ENCODE peak calls at places on chromosomes 16 and 17, in ten cellular contexts. G is GM12864, E is cardiac fibroblast, T is AG10803, I is mesenchymal stem cell, N is A549, X is Peyer's patch, C is fibroblast of pulmonary artery, A is A673, Y is heart right ventricle. M is an unnamed sample.

GRCh38 chr16:80084614-80085013 is 456.2 kb upstream of the DYNLRB2 start:
- DNase-seq in G (no peak), E (peak; percentile 68), T (peak; percentile 55), I (peak; percentile 64), N (peak; percentile 46), X (no peak), C (peak; percentile 29), A (peak; percentile 7), Y (peak; percentile 10), M (peak; percentile 29)

GRCh38 chr16:930511-930910 is 40.3 kb downstream of the LMF1 start:
- DNase-seq in G (no peak), E (no peak), T (no peak), I (no peak), N (no peak), X (no peak), C (no peak), A (no peak), Y (no peak), M (no peak)

GRCh38 chr17:15261063-15261817 is 3.9 kb downstream of the PMP22 start:
- DNase-seq in G (no peak), E (peak; percentile 65), T (peak; percentile 57), I (peak; percentile 80), N (peak; percentile 87), X (no peak), C (peak; percentile 67), A (peak; percentile 39), Y (peak; percentile 66), M (no peak)

GRCh38 chr16:30382398-30383015 is at the start of gene SEPTIN1:
- DNase-seq in G (no peak), E (no peak), T (no peak), I (no peak), N (no peak), X (peak; percentile 88), C (no peak), A (no peak), Y (no peak), M (no peak)

GRCh38 chr17:37488009-37488604 is 1.6 kb upstream of the DUSP14 start:
- DNase-seq in G (no peak), E (peak; percentile 96), T (peak; percentile 98), I (peak; percentile 99), N (peak; percentile 97), X (no peak), C (peak; percentile 96), A (peak; percentile 64), Y (no peak), M (no peak)

GRCh38 chr17:29115906-29116651 is 64.1 kb downstream of the MYO18A start:
- DNase-seq in G (no peak), E (peak; percentile 67), T (peak; percentile 46), I (peak; percentile 69), N (peak; percentile 87), X (no peak), C (peak; percentile 58), A (peak; percentile 88), Y (no peak), M (no peak)

GRCh38 chr16:27476240-27476639 is 73.5 kb downstream of the GTF3C1 start:
- DNase-seq in G (no peak), E (no peak), T (no peak), I (no peak), N (no peak), X (no peak), C (no peak), A (no peak), Y (no peak), M (no peak)

GRCh38 chr16:20300312-20301097 is 26.8 kb downstream of the GP2 start:
- DNase-seq in G (peak; percentile 19), E (peak; percentile 64), T (peak; percentile 41), I (peak; percentile 18), N (peak; percentile 62), X (no peak), C (peak; percentile 62), A (peak; percentile 68), Y (no peak), M (no peak)

GRCh38 chr17:66985338-66985737 is 20.8 kb downstream of the CACNG4 start:
- DNase-seq in G (peak; percentile 16), E (no peak), T (no peak), I (no peak), N (no peak), X (no peak), C (no peak), A (no peak), Y (no peak), M (no peak)

GRCh38 chr17:82334204-82334621 is 647 bp upstream of the SECTM1 start:
- DNase-seq in G (no peak), E (no peak), T (no peak), I (no peak), N (no peak), X (no peak), C (no peak), A (no peak), Y (no peak), M (no peak)

DNA sequence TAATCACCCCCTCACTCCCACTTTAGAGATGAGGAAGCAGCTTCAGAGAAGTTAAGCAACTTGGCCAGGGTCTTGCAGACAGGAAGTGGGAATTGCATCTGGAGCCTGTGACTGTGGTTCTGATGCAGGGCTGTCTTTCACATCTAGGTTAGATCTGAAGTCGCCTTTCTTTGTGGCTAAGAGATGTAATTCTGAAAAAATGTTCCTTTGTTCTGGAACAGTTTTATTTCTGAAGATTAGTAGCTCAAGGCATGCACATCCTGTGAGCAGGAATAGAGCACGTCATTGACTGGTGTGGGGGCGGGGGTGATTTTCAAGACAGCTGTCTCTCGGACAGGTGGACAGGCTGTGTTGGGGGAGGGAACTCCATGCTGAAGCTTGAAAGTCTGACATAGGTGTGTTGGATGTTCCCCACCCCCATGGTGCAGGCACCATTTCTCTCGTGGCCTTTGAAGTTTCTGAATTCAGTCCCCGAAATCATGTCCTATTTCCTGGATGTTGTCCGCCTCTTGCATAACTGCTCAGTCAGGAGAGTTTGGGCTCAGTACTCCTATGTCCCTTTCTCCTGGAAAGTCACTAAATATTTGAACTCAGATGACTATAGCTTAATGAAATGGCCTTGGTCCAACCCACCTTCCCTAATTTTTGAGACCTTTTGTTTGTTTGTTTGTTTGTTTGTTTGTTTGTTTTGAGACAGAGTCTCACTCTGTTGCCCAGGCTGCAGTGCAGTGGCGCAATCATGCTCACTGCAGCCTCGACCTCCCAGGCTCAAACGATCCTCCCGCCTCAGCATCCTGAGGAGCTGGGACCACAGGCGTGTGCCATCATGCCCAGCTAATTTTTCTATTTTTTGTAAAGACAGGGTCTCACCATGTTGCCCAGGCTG is 21.0 kb upstream of the HERPUD1 start:
- DNase-seq in G (no peak), E (peak; percentile 96), T (peak; percentile 98), I (peak; percentile 85), N (no peak), X (no peak), C (peak; percentile 96), A (peak; percentile 24), Y (no peak), M (peak; percentile 35)
- H3K4me3 ChIP-seq in G (no peak overlapping the region), E (no peak overlapping the region), T (no peak overlapping the region), I (no peak overlapping the region), N (no peak overlapping the region), X (no peak overlapping the region), C (no peak overlapping the region), A (no peak overlapping the region), Y (no peak overlapping the region), M (no peak overlapping the region)

DNA sequence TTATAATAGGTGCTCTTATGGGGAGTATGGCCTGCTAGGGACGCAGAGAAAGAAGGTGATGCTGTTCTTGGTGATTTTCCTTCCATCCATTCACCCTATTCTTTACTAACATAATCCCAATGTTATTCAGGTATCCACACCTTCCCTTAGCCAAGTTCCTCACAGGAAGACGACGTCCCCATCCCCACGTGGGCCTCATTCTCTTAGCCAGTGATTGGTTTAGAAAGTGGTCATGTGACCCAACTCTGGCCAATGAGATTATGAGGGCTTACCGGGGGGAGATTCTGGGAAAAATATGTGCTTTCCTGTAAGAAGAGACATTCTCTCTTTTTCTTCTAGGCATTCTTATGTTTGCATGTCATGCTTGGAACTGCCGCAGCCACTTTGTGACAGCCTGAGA is 474.7 kb downstream of the HAPSTR1 start:
- DNase-seq in G (no peak), E (no peak), T (no peak), I (no peak), N (no peak), X (no peak), C (no peak), A (no peak), Y (no peak), M (no peak)
- H3K4me3 ChIP-seq in G (no peak overlapping the region), E (no peak overlapping the region), T (no peak overlapping the region), I (no peak overlapping the region), N (no peak overlapping the region), X (no peak overlapping the region), C (no peak overlapping the region), A (no peak overlapping the region), Y (no peak overlapping the region), M (no peak overlapping the region)

GRCh38 chr17:7559307-7560171 is 989 bp downstream of the TNFSF13 start:
- DNase-seq in G (no peak), E (no peak), T (no peak), I (no peak), N (no peak), X (no peak), C (no peak), A (no peak), Y (no peak), M (no peak)

GRCh38 chr17:7557825-7558543 is 566 bp upstream of the TNFSF13 start:
- DNase-seq in G (no peak), E (peak; percentile 82), T (peak; percentile 84), I (no peak), N (no peak), X (peak; percentile 77), C (peak; percentile 93), A (peak; percentile 60), Y (peak; percentile 87), M (peak; percentile 88)

GRCh38 chr17:7560172-7561027 is 1.3 kb upstream of the SENP3 start:
- DNase-seq in G (no peak), E (peak; percentile 65), T (peak; percentile 44), I (peak; percentile 72), N (peak; percentile 85), X (peak; percentile 66), C (peak; percentile 65), A (peak; percentile 83), Y (peak; percentile 58), M (peak; percentile 79)

GRCh38 chr17:7557147-7557764 is 1.3 kb upstream of the TNFSF13 start:
- DNase-seq in G (no peak), E (no peak), T (no peak), I (no peak), N (no peak), X (no peak), C (no peak), A (no peak), Y (no peak), M (no peak)

GRCh38 chr17:7558544-7559306 is at the start of gene TNFSF13:
- DNase-seq in G (no peak), E (no peak), T (no peak), I (no peak), N (no peak), X (peak; percentile 39), C (no peak), A (no peak), Y (peak; percentile 68), M (peak; percentile 64)
- H3K4me3 ChIP-seq in G (peak within 1 kb of the TSS; percentile 3), E (no peak within 1 kb of the TSS), T (peak within 1 kb of the TSS; percentile 27), I (peak within 1 kb of the TSS; percentile 55), N (no peak within 1 kb of the TSS), X (peak within 1 kb of the TSS; percentile 31), C (peak within 1 kb of the TSS; percentile 24), A (no peak within 1 kb of the TSS), Y (peak within 1 kb of the TSS; percentile 12), M (peak within 1 kb of the TSS; percentile 86)

GRCh38 chr16:5776876-5777275 is 679.3 kb upstream of the EEF2KMT start:
- DNase-seq in G (no peak), E (no peak), T (no peak), I (no peak), N (no peak), X (no peak), C (no peak), A (no peak), Y (no peak), M (no peak)
- H3K4me3 ChIP-seq in G (no peak overlapping the region), E (no peak overlapping the region), T (no peak overlapping the region), I (no peak overlapping the region), N (no peak overlapping the region), X (no peak overlapping the region), C (no peak overlapping the region), A (no peak overlapping the region), Y (no peak overlapping the region), M (no peak overlapping the region)

GRCh38 chr16:2205967-2206313 is 686 bp downstream of the MLST8 start:
- DNase-seq in G (no peak), E (no peak), T (no peak), I (no peak), N (no peak), X (no peak), C (no peak), A (no peak), Y (peak; percentile 41), M (peak; percentile 29)
- H3K4me3 ChIP-seq in G (peak overlapping the region; percentile 58), E (peak overlapping the region; percentile 96), T (peak overlapping the region; percentile 90), I (peak overlapping the region; percentile 94), N (peak overlapping the region; percentile 83), X (peak overlapping the region; percentile 59), C (peak overlapping the region; percentile 88), A (peak overlapping the region; percentile 74), Y (peak overlapping the region; percentile 56), M (peak overlapping the region; percentile 68)